ENCODE peak calls at places on chromosomes 5 and 9, in five cellular contexts. One of them, this sample, is unnamed.

GRCh38 chr9:16640649-16641048 is 229.8 kb downstream of the BNC2 start:
- DNase-seq in astrocyte of the cerebellum: no peak
- DNase-seq in prostate gland: no peak
- DNase-seq in A549: peak
- DNase-seq in brain microvascular endothelial cell: no peak
- DNase-seq in this sample: no peak

GRCh38 chr5:173764321-173765029 is 123.7 kb upstream of the CPEB4 start:
- DNase-seq in astrocyte of the cerebellum: peak
- DNase-seq in prostate gland: peak
- DNase-seq in A549: peak
- DNase-seq in brain microvascular endothelial cell: peak
- DNase-seq in this sample: peak

GRCh38 chr9:110602281-110602680 is 22.7 kb upstream of the SVEP1 start:
- DNase-seq in brain microvascular endothelial cell: no peak
- DNase-seq in prostate gland: no peak
- DNase-seq in A549: no peak
- DNase-seq in astrocyte of the cerebellum: no peak
- DNase-seq in this sample: no peak

GRCh38 chr9:114777841-114778240 is 28.0 kb downstream of the TNFSF15 start:
- DNase-seq in astrocyte of the cerebellum: no peak
- DNase-seq in prostate gland: no peak
- DNase-seq in brain microvascular endothelial cell: peak
- DNase-seq in A549: peak
- DNase-seq in this sample: no peak

GRCh38 chr5:151678713-151679112 is 8.0 kb downstream of the SPARC start:
- DNase-seq in astrocyte of the cerebellum: no peak
- DNase-seq in A549: no peak
- DNase-seq in brain microvascular endothelial cell: no peak
- DNase-seq in prostate gland: no peak
- DNase-seq in this sample: no peak

GRCh38 chr9:131333771-131334567 is 44.4 kb downstream of the PLPP7 start:
- DNase-seq in A549: no peak
- DNase-seq in prostate gland: no peak
- DNase-seq in astrocyte of the cerebellum: no peak
- DNase-seq in brain microvascular endothelial cell: no peak
- DNase-seq in this sample: no peak

GRCh38 chr5:74251106-74252032 is 389.2 kb downstream of the ENC1 start:
- DNase-seq in brain microvascular endothelial cell: peak
- DNase-seq in A549: peak
- DNase-seq in astrocyte of the cerebellum: peak
- DNase-seq in prostate gland: peak
- DNase-seq in this sample: peak

GRCh38 chr5:83955916-83956315 is 235.3 kb upstream of the HAPLN1 start:
- DNase-seq in prostate gland: no peak
- DNase-seq in brain microvascular endothelial cell: peak
- DNase-seq in A549: no peak
- DNase-seq in astrocyte of the cerebellum: peak
- DNase-seq in this sample: peak

GRCh38 chr9:22307013-22307711 is 139.5 kb upstream of the DMRTA1 start:
- DNase-seq in brain microvascular endothelial cell: peak
- DNase-seq in A549: peak
- DNase-seq in astrocyte of the cerebellum: peak
- DNase-seq in prostate gland: peak
- DNase-seq in this sample: peak

GRCh38 chr9:112866662-112867274 is 23.9 kb downstream of the SLC46A2 start:
- DNase-seq in A549: peak
- DNase-seq in prostate gland: no peak
- DNase-seq in astrocyte of the cerebellum: no peak
- DNase-seq in brain microvascular endothelial cell: no peak
- DNase-seq in this sample: no peak

GRCh38 chr5:157610990-157611389 is 35.4 kb upstream of the ADAM19 start:
- DNase-seq in brain microvascular endothelial cell: no peak
- DNase-seq in prostate gland: no peak
- DNase-seq in astrocyte of the cerebellum: no peak
- DNase-seq in A549: no peak
- DNase-seq in this sample: no peak

GRCh38 chr9:18520395-18520794 is 46.4 kb downstream of the ADAMTSL1 start:
- DNase-seq in brain microvascular endothelial cell: no peak
- DNase-seq in prostate gland: no peak
- DNase-seq in astrocyte of the cerebellum: no peak
- DNase-seq in A549: no peak
- DNase-seq in this sample: no peak

GRCh38 chr5:1162729-1163128 is 38.7 kb upstream of the SLC6A19 start:
- DNase-seq in brain microvascular endothelial cell: no peak
- DNase-seq in A549: no peak
- DNase-seq in prostate gland: no peak
- DNase-seq in astrocyte of the cerebellum: no peak
- DNase-seq in this sample: no peak

GRCh38 chr5:147418613-147419012 is 91.3 kb downstream of the DPYSL3 start:
- DNase-seq in brain microvascular endothelial cell: no peak
- DNase-seq in A549: no peak
- DNase-seq in prostate gland: no peak
- DNase-seq in astrocyte of the cerebellum: no peak
- DNase-seq in this sample: no peak

GRCh38 chr5:176131771-176132170 is 106.5 kb upstream of the SIMC1 start:
- DNase-seq in brain microvascular endothelial cell: no peak
- DNase-seq in A549: no peak
- DNase-seq in prostate gland: no peak
- DNase-seq in astrocyte of the cerebellum: no peak
- DNase-seq in this sample: no peak

GRCh38 chr5:8953016-8953415 is 592.9 kb downstream of the SEMA5A start:
- DNase-seq in prostate gland: no peak
- DNase-seq in A549: no peak
- DNase-seq in brain microvascular endothelial cell: no peak
- DNase-seq in astrocyte of the cerebellum: no peak
- DNase-seq in this sample: no peak

DNA sequence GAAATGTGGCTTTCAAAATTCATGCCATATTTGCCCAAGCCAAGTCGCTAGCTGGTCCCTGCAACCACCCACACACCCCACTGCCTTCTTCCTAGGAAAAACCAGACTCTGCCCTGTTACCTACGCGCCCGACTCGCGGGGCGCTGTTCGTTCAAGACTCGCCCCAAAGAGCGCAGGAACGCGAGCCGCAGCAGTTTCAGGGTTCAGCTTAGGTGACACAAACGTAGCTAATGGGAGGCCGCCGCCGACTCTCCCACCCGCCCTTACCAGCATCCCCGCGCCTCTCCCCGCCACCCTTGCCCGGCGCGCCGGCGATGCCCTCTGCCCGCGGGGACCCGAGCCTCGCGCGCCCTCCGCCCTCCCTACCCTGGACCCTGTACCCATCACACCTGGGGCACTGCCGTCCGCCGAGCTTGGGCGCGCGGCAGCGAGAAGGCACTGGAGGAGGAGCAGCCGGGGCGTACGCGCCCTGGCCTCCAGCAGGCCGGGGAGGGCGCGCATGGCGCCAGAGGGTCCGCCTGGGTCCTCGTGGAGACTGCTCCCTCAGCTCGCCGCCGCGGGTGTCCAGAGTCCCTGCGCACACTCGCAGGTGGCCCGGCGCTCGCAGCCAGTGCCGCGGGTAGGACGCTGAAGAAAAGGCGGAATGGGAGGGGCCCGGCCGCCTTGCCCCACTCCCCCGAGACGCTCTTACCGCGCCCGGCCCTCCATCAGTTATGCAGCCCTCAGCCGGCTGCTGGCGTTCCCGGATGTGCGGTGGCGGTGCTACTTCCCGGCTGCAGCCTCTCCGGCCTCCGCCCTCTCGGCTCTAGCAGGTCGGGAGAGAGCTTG is at the start of gene EMB:
- DNase-seq in brain microvascular endothelial cell: no peak
- DNase-seq in A549: peak
- DNase-seq in astrocyte of the cerebellum: no peak
- DNase-seq in prostate gland: peak
- DNase-seq in this sample: peak
- TF ChIP-seq CTCF in brain microvascular endothelial cell: peak
- TF ChIP-seq CTCF in A549: peak
- TF ChIP-seq CTCF in astrocyte of the cerebellum: no peak
- TF ChIP-seq CTCF in prostate gland: no peak
- TF ChIP-seq CTCF in this sample: no peak

GRCh38 chr5:127008300-127008975 is 21.9 kb downstream of the MARCHF3 start:
- DNase-seq in A549: no peak
- DNase-seq in astrocyte of the cerebellum: no peak
- DNase-seq in prostate gland: no peak
- DNase-seq in brain microvascular endothelial cell: no peak
- DNase-seq in this sample: no peak

GRCh38 chr5:127007522-127007921 is 22.8 kb downstream of the MARCHF3 start:
- DNase-seq in astrocyte of the cerebellum: no peak
- DNase-seq in prostate gland: no peak
- DNase-seq in brain microvascular endothelial cell: no peak
- DNase-seq in A549: no peak
- DNase-seq in this sample: no peak

GRCh38 chr5:127004721-127005120 is 25.6 kb downstream of the MARCHF3 start:
- DNase-seq in brain microvascular endothelial cell: no peak
- DNase-seq in A549: no peak
- DNase-seq in prostate gland: no peak
- DNase-seq in astrocyte of the cerebellum: no peak
- DNase-seq in this sample: no peak

GRCh38 chr5:127003798-127004495 is 26.4 kb downstream of the MARCHF3 start:
- DNase-seq in astrocyte of the cerebellum: no peak
- DNase-seq in brain microvascular endothelial cell: no peak
- DNase-seq in A549: no peak
- DNase-seq in prostate gland: no peak
- DNase-seq in this sample: no peak

DNA sequence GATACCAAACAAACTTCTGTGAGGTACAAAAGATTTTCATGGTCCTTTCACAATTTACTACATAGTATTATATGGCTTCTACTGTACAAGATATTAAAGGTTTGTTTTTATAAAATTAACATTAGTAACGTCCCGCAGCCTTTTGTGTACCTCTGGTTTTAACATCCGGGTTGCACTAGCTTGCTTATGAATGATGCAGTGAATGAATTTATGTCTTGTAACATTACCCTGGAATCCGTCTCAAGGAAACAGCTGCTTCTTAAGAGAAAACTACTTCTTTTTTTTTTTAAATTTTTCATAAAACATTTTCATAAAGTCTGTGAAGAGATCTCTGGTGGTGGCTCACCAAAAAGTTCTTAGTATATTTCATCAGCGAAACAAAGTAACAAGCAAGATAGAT is 23.6 kb downstream of the MARCHF3 start:
- DNase-seq in astrocyte of the cerebellum: no peak
- DNase-seq in brain microvascular endothelial cell: no peak
- DNase-seq in A549: no peak
- DNase-seq in prostate gland: no peak
- DNase-seq in this sample: no peak
- H3K4me3 ChIP-seq in astrocyte of the cerebellum: no peak
- H3K4me3 ChIP-seq in brain microvascular endothelial cell: no peak
- H3K4me3 ChIP-seq in A549: no peak
- H3K4me3 ChIP-seq in prostate gland: no peak
- H3K4me3 ChIP-seq in this sample: no peak

DNA sequence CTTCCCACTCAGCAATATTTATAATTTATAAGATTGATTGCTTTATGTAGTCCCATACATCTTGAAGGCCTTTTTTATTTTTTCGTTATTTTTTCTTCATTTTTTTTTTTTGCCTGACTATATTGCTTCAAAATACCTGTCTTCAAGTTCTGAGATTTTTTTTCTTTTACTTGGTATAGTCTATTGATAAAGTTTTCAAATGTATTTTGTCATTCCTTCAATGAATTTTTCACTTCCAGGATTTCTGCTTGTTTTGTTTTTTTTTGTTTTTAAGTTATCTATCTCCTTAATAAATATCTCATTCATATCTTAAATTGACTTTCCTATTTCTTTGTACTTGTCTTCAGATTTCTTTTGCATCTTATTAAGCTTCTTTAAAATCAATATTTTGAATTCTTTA is 905.6 kb upstream of the CDH6 start:
- DNase-seq in astrocyte of the cerebellum: no peak
- DNase-seq in prostate gland: no peak
- DNase-seq in A549: no peak
- DNase-seq in brain microvascular endothelial cell: no peak
- DNase-seq in this sample: no peak
- TF ChIP-seq CTCF in astrocyte of the cerebellum: no peak
- TF ChIP-seq CTCF in prostate gland: no peak
- TF ChIP-seq CTCF in A549: no peak
- TF ChIP-seq CTCF in brain microvascular endothelial cell: no peak
- TF ChIP-seq CTCF in this sample: no peak

GRCh38 chr5:143431789-143432188 is 28.3 kb upstream of the NR3C1 start:
- DNase-seq in A549: no peak
- DNase-seq in prostate gland: no peak
- DNase-seq in brain microvascular endothelial cell: no peak
- DNase-seq in astrocyte of the cerebellum: no peak
- DNase-seq in this sample: no peak

GRCh38 chr5:143434261-143435206 is 31.0 kb upstream of the NR3C1 start:
- DNase-seq in astrocyte of the cerebellum: no peak
- DNase-seq in prostate gland: no peak
- DNase-seq in brain microvascular endothelial cell: no peak
- DNase-seq in A549: no peak
- DNase-seq in this sample: no peak

GRCh38 chr5:143435207-143435657 is 31.7 kb upstream of the NR3C1 start:
- DNase-seq in A549: no peak
- DNase-seq in astrocyte of the cerebellum: no peak
- DNase-seq in prostate gland: no peak
- DNase-seq in brain microvascular endothelial cell: no peak
- DNase-seq in this sample: no peak

GRCh38 chr5:143432658-143433239 is 29.3 kb upstream of the NR3C1 start:
- DNase-seq in brain microvascular endothelial cell: no peak
- DNase-seq in A549: peak
- DNase-seq in astrocyte of the cerebellum: no peak
- DNase-seq in prostate gland: no peak
- DNase-seq in this sample: no peak

GRCh38 chr5:143433680-143434079 is 30.2 kb upstream of the NR3C1 start:
- DNase-seq in A549: no peak
- DNase-seq in brain microvascular endothelial cell: no peak
- DNase-seq in prostate gland: no peak
- DNase-seq in astrocyte of the cerebellum: no peak
- DNase-seq in this sample: no peak
- H3K4me3 ChIP-seq in A549: no peak
- H3K4me3 ChIP-seq in brain microvascular endothelial cell: no peak
- H3K4me3 ChIP-seq in prostate gland: no peak
- H3K4me3 ChIP-seq in astrocyte of the cerebellum: no peak
- H3K4me3 ChIP-seq in this sample: no peak

DNA sequence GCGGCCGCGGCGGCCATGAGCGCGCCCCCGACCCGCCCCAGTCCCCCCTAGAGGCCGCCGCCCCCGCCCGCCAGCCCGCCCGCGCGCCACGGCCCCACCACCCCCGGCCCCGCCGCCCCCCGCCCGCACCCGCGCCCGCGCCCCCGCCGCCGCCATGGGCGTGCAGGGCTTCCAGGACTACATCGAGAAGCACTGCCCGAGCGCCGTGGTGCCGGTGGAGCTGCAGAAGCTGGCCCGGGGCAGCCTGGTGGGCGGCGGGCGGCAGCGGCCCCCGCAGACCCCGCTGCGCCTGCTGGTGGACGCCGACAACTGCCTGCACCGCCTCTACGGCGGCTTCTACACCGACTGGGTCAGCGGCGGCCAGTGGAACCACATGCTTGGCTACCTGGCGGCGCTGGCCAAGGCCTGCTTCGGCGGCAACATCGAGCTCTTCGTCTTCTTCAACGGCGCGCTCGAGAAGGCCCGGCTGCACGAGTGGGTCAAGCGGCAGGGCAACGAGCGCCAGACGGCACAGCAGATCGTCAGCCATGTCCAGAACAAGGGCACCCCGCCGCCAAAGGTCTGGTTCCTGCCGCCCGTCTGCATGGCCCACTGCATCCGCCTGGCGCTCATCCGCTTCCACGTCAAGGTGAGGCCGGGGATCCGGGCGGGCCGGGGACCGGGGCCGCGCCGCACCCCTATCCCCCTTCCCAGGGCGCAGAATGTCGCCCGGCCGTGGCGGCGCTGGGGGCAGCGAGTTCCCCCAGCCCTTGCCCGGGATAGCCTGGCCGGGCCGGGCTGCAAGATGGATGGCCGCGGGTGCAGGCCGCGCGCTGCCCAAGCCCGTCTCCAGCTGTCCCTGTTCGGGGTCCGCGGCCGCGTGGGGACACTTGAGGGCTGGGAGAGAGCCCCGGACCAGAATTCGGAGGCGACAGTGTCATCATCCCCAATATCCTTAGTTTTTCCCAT is 551 bp downstream of the FAM120A start:
- DNase-seq in astrocyte of the cerebellum: no peak
- DNase-seq in A549: peak
- DNase-seq in brain microvascular endothelial cell: peak
- DNase-seq in prostate gland: peak
- DNase-seq in this sample: peak
- TF ChIP-seq CTCF in astrocyte of the cerebellum: peak
- TF ChIP-seq CTCF in A549: no peak
- TF ChIP-seq CTCF in brain microvascular endothelial cell: peak
- TF ChIP-seq CTCF in prostate gland: no peak
- TF ChIP-seq CTCF in this sample: peak